ENCODE peak calls at places on chromosomes 13 and 19, in ten cellular contexts. One of them, this sample, is unnamed.

GRCh38 chr13:58341318-58341717 is 709.8 kb downstream of the PCDH17 start:
- DNase-seq in neuronal stem cell: no peak
- DNase-seq in activated CD4-positive, CD25-positive, alpha-beta regulatory T cell: no peak
- DNase-seq in left cardiac atrium: no peak
- DNase-seq in NCI-H2029: no peak
- DNase-seq in non-pigmented ciliary epithelial cell: no peak
- DNase-seq in hepatic stellate cell: no peak
- DNase-seq in cardiac fibroblast: no peak
- DNase-seq in AG04449: no peak
- DNase-seq in GM03348: no peak
- DNase-seq in this sample: no peak

GRCh38 chr13:110150384-110151091 is 156.4 kb downstream of the COL4A1 start:
- DNase-seq in neuronal stem cell: no peak
- DNase-seq in activated CD4-positive, CD25-positive, alpha-beta regulatory T cell: no peak
- DNase-seq in left cardiac atrium: no peak
- DNase-seq in NCI-H2029: no peak
- DNase-seq in non-pigmented ciliary epithelial cell: no peak
- DNase-seq in hepatic stellate cell: no peak
- DNase-seq in cardiac fibroblast: no peak
- DNase-seq in AG04449: no peak
- DNase-seq in GM03348: peak; percentile 74
- DNase-seq in this sample: no peak

GRCh38 chr13:36357692-36358091 is 11.5 kb upstream of the SPART start:
- DNase-seq in neuronal stem cell: no peak
- DNase-seq in activated CD4-positive, CD25-positive, alpha-beta regulatory T cell: no peak
- DNase-seq in left cardiac atrium: peak; percentile 46
- DNase-seq in NCI-H2029: no peak
- DNase-seq in non-pigmented ciliary epithelial cell: no peak
- DNase-seq in hepatic stellate cell: no peak
- DNase-seq in cardiac fibroblast: peak; percentile 69
- DNase-seq in AG04449: no peak
- DNase-seq in GM03348: peak; percentile 51
- DNase-seq in this sample: no peak

GRCh38 chr13:101916758-101917474 is 464.4 kb downstream of the ITGBL1 start:
- DNase-seq in neuronal stem cell: no peak
- DNase-seq in activated CD4-positive, CD25-positive, alpha-beta regulatory T cell: no peak
- DNase-seq in left cardiac atrium: no peak
- DNase-seq in NCI-H2029: no peak
- DNase-seq in non-pigmented ciliary epithelial cell: no peak
- DNase-seq in hepatic stellate cell: no peak
- DNase-seq in cardiac fibroblast: no peak
- DNase-seq in AG04449: no peak
- DNase-seq in GM03348: peak; percentile 11
- DNase-seq in this sample: no peak

GRCh38 chr19:6970478-6970877 is 50.8 kb downstream of the MBD3L2B start:
- DNase-seq in neuronal stem cell: no peak
- DNase-seq in activated CD4-positive, CD25-positive, alpha-beta regulatory T cell: no peak
- DNase-seq in left cardiac atrium: no peak
- DNase-seq in NCI-H2029: no peak
- DNase-seq in non-pigmented ciliary epithelial cell: no peak
- DNase-seq in hepatic stellate cell: no peak
- DNase-seq in cardiac fibroblast: no peak
- DNase-seq in AG04449: no peak
- DNase-seq in GM03348: no peak
- DNase-seq in this sample: no peak

GRCh38 chr13:23609414-23610186 is 39.4 kb downstream of the TNFRSF19 start:
- DNase-seq in neuronal stem cell: no peak
- DNase-seq in activated CD4-positive, CD25-positive, alpha-beta regulatory T cell: no peak
- DNase-seq in left cardiac atrium: no peak
- DNase-seq in NCI-H2029: no peak
- DNase-seq in non-pigmented ciliary epithelial cell: no peak
- DNase-seq in hepatic stellate cell: no peak
- DNase-seq in cardiac fibroblast: peak; percentile 67
- DNase-seq in AG04449: no peak
- DNase-seq in GM03348: peak; percentile 65
- DNase-seq in this sample: no peak

GRCh38 chr13:31797154-31797775 is 57.9 kb downstream of the RXFP2 start:
- DNase-seq in neuronal stem cell: peak; percentile 4
- DNase-seq in activated CD4-positive, CD25-positive, alpha-beta regulatory T cell: no peak
- DNase-seq in left cardiac atrium: no peak
- DNase-seq in NCI-H2029: no peak
- DNase-seq in non-pigmented ciliary epithelial cell: no peak
- DNase-seq in hepatic stellate cell: peak; percentile 37
- DNase-seq in cardiac fibroblast: peak; percentile 71
- DNase-seq in AG04449: no peak
- DNase-seq in GM03348: peak; percentile 72
- DNase-seq in this sample: no peak

GRCh38 chr13:36831291-36831690 is 12.3 kb downstream of the RFXAP start:
- DNase-seq in neuronal stem cell: no peak
- DNase-seq in activated CD4-positive, CD25-positive, alpha-beta regulatory T cell: no peak
- DNase-seq in left cardiac atrium: no peak
- DNase-seq in NCI-H2029: no peak
- DNase-seq in non-pigmented ciliary epithelial cell: no peak
- DNase-seq in hepatic stellate cell: no peak
- DNase-seq in cardiac fibroblast: no peak
- DNase-seq in AG04449: no peak
- DNase-seq in GM03348: no peak
- DNase-seq in this sample: no peak

GRCh38 chr13:95643814-95644598 is 500 bp downstream of the DZIP1 start:
- DNase-seq in neuronal stem cell: no peak
- DNase-seq in activated CD4-positive, CD25-positive, alpha-beta regulatory T cell: no peak
- DNase-seq in left cardiac atrium: peak; percentile 32
- DNase-seq in NCI-H2029: no peak
- DNase-seq in non-pigmented ciliary epithelial cell: no peak
- DNase-seq in hepatic stellate cell: peak; percentile 33
- DNase-seq in cardiac fibroblast: peak; percentile 55
- DNase-seq in AG04449: no peak
- DNase-seq in GM03348: peak; percentile 65
- DNase-seq in this sample: no peak

GRCh38 chr13:37475966-37476365 is 122.6 kb downstream of the POSTN start:
- DNase-seq in neuronal stem cell: no peak
- DNase-seq in activated CD4-positive, CD25-positive, alpha-beta regulatory T cell: no peak
- DNase-seq in left cardiac atrium: no peak
- DNase-seq in NCI-H2029: no peak
- DNase-seq in non-pigmented ciliary epithelial cell: peak; percentile 74
- DNase-seq in hepatic stellate cell: peak; percentile 9
- DNase-seq in cardiac fibroblast: no peak
- DNase-seq in AG04449: no peak
- DNase-seq in GM03348: no peak
- DNase-seq in this sample: no peak

GRCh38 chr19:41265376-41266153 is 1.4 kb downstream of the HNRNPUL1 start:
- DNase-seq in neuronal stem cell: no peak
- DNase-seq in activated CD4-positive, CD25-positive, alpha-beta regulatory T cell: no peak
- DNase-seq in left cardiac atrium: no peak
- DNase-seq in NCI-H2029: no peak
- DNase-seq in non-pigmented ciliary epithelial cell: no peak
- DNase-seq in hepatic stellate cell: peak; percentile 36
- DNase-seq in cardiac fibroblast: peak; percentile 31
- DNase-seq in AG04449: no peak
- DNase-seq in GM03348: peak; percentile 30
- DNase-seq in this sample: no peak

GRCh38 chr19:58054792-58055482 is 4.1 kb upstream of the ZNF135 start:
- DNase-seq in neuronal stem cell: no peak
- DNase-seq in activated CD4-positive, CD25-positive, alpha-beta regulatory T cell: no peak
- DNase-seq in left cardiac atrium: peak; percentile 74
- DNase-seq in NCI-H2029: no peak
- DNase-seq in non-pigmented ciliary epithelial cell: no peak
- DNase-seq in hepatic stellate cell: peak; percentile 50
- DNase-seq in cardiac fibroblast: peak; percentile 19
- DNase-seq in AG04449: no peak
- DNase-seq in GM03348: no peak
- DNase-seq in this sample: no peak

GRCh38 chr13:93889430-93889829 is 590.1 kb downstream of the DCT start:
- DNase-seq in neuronal stem cell: no peak
- DNase-seq in activated CD4-positive, CD25-positive, alpha-beta regulatory T cell: no peak
- DNase-seq in left cardiac atrium: no peak
- DNase-seq in NCI-H2029: no peak
- DNase-seq in non-pigmented ciliary epithelial cell: no peak
- DNase-seq in hepatic stellate cell: no peak
- DNase-seq in cardiac fibroblast: no peak
- DNase-seq in AG04449: no peak
- DNase-seq in GM03348: no peak
- DNase-seq in this sample: no peak

GRCh38 chr13:73835138-73835721 is 299.0 kb downstream of the KLF12 start:
- DNase-seq in neuronal stem cell: peak; percentile 44
- DNase-seq in activated CD4-positive, CD25-positive, alpha-beta regulatory T cell: no peak
- DNase-seq in left cardiac atrium: no peak
- DNase-seq in NCI-H2029: peak; percentile 4
- DNase-seq in non-pigmented ciliary epithelial cell: no peak
- DNase-seq in hepatic stellate cell: peak; percentile 7
- DNase-seq in cardiac fibroblast: peak; percentile 62
- DNase-seq in AG04449: no peak
- DNase-seq in GM03348: peak; percentile 54
- DNase-seq in this sample: no peak

GRCh38 chr13:24173775-24174174 is 13.3 kb downstream of the SPATA13 start:
- DNase-seq in neuronal stem cell: no peak
- DNase-seq in activated CD4-positive, CD25-positive, alpha-beta regulatory T cell: no peak
- DNase-seq in left cardiac atrium: no peak
- DNase-seq in NCI-H2029: no peak
- DNase-seq in non-pigmented ciliary epithelial cell: no peak
- DNase-seq in hepatic stellate cell: no peak
- DNase-seq in cardiac fibroblast: no peak
- DNase-seq in AG04449: no peak
- DNase-seq in GM03348: no peak
- DNase-seq in this sample: no peak

GRCh38 chr19:23098286-23098685 is 18.5 kb upstream of the ZNF730 start:
- DNase-seq in neuronal stem cell: no peak
- DNase-seq in activated CD4-positive, CD25-positive, alpha-beta regulatory T cell: no peak
- DNase-seq in left cardiac atrium: no peak
- DNase-seq in NCI-H2029: no peak
- DNase-seq in non-pigmented ciliary epithelial cell: no peak
- DNase-seq in hepatic stellate cell: no peak
- DNase-seq in cardiac fibroblast: no peak
- DNase-seq in AG04449: no peak
- DNase-seq in GM03348: no peak
- DNase-seq in this sample: no peak

GRCh38 chr19:45668342-45668871 is 386 bp downstream of the GIPR start:
- DNase-seq in neuronal stem cell: no peak
- DNase-seq in activated CD4-positive, CD25-positive, alpha-beta regulatory T cell: no peak
- DNase-seq in left cardiac atrium: no peak
- DNase-seq in NCI-H2029: no peak
- DNase-seq in non-pigmented ciliary epithelial cell: no peak
- DNase-seq in hepatic stellate cell: peak; percentile 38
- DNase-seq in cardiac fibroblast: no peak
- DNase-seq in AG04449: no peak
- DNase-seq in GM03348: no peak
- DNase-seq in this sample: no peak

GRCh38 chr19:48772503-48772953 is 17.2 kb downstream of the FGF21 start:
- DNase-seq in neuronal stem cell: no peak
- DNase-seq in activated CD4-positive, CD25-positive, alpha-beta regulatory T cell: no peak
- DNase-seq in left cardiac atrium: peak; percentile 58
- DNase-seq in NCI-H2029: peak; percentile 61
- DNase-seq in non-pigmented ciliary epithelial cell: no peak
- DNase-seq in hepatic stellate cell: no peak
- DNase-seq in cardiac fibroblast: no peak
- DNase-seq in AG04449: no peak
- DNase-seq in GM03348: no peak
- DNase-seq in this sample: no peak

GRCh38 chr19:46365561-46365960 is 18.7 kb downstream of the PPP5C start:
- DNase-seq in neuronal stem cell: no peak
- DNase-seq in activated CD4-positive, CD25-positive, alpha-beta regulatory T cell: no peak
- DNase-seq in left cardiac atrium: no peak
- DNase-seq in NCI-H2029: no peak
- DNase-seq in non-pigmented ciliary epithelial cell: no peak
- DNase-seq in hepatic stellate cell: no peak
- DNase-seq in cardiac fibroblast: no peak
- DNase-seq in AG04449: no peak
- DNase-seq in GM03348: no peak
- DNase-seq in this sample: no peak

GRCh38 chr13:59024434-59024833 is 1139.3 kb downstream of the DIAPH3 start:
- DNase-seq in neuronal stem cell: no peak
- DNase-seq in activated CD4-positive, CD25-positive, alpha-beta regulatory T cell: no peak
- DNase-seq in left cardiac atrium: no peak
- DNase-seq in NCI-H2029: no peak
- DNase-seq in non-pigmented ciliary epithelial cell: no peak
- DNase-seq in hepatic stellate cell: no peak
- DNase-seq in cardiac fibroblast: no peak
- DNase-seq in AG04449: no peak
- DNase-seq in GM03348: no peak
- DNase-seq in this sample: no peak

GRCh38 chr19:8665468-8666213 is 33.0 kb downstream of the ACTL9 start:
- DNase-seq in neuronal stem cell: no peak
- DNase-seq in activated CD4-positive, CD25-positive, alpha-beta regulatory T cell: no peak
- DNase-seq in left cardiac atrium: no peak
- DNase-seq in NCI-H2029: no peak
- DNase-seq in non-pigmented ciliary epithelial cell: no peak
- DNase-seq in hepatic stellate cell: no peak
- DNase-seq in cardiac fibroblast: no peak
- DNase-seq in AG04449: no peak
- DNase-seq in GM03348: no peak
- DNase-seq in this sample: no peak

GRCh38 chr13:94344126-94344863 is 135.2 kb downstream of the DCT start:
- DNase-seq in neuronal stem cell: no peak
- DNase-seq in activated CD4-positive, CD25-positive, alpha-beta regulatory T cell: no peak
- DNase-seq in left cardiac atrium: no peak
- DNase-seq in NCI-H2029: no peak
- DNase-seq in non-pigmented ciliary epithelial cell: no peak
- DNase-seq in hepatic stellate cell: no peak
- DNase-seq in cardiac fibroblast: peak; percentile 24
- DNase-seq in AG04449: no peak
- DNase-seq in GM03348: no peak
- DNase-seq in this sample: no peak

GRCh38 chr19:17109962-17110598 is 34.5 kb downstream of the MYO9B start:
- DNase-seq in neuronal stem cell: no peak
- DNase-seq in activated CD4-positive, CD25-positive, alpha-beta regulatory T cell: no peak
- DNase-seq in left cardiac atrium: peak; percentile 51
- DNase-seq in NCI-H2029: no peak
- DNase-seq in non-pigmented ciliary epithelial cell: no peak
- DNase-seq in hepatic stellate cell: no peak
- DNase-seq in cardiac fibroblast: no peak
- DNase-seq in AG04449: no peak
- DNase-seq in GM03348: no peak
- DNase-seq in this sample: no peak

GRCh38 chr13:40637644-40638043 is 28.8 kb downstream of the FOXO1 start:
- DNase-seq in neuronal stem cell: no peak
- DNase-seq in activated CD4-positive, CD25-positive, alpha-beta regulatory T cell: no peak
- DNase-seq in left cardiac atrium: no peak
- DNase-seq in NCI-H2029: no peak
- DNase-seq in non-pigmented ciliary epithelial cell: no peak
- DNase-seq in hepatic stellate cell: peak; percentile 6
- DNase-seq in cardiac fibroblast: no peak
- DNase-seq in AG04449: no peak
- DNase-seq in GM03348: no peak
- DNase-seq in this sample: no peak

GRCh38 chr13:47932953-47933687 is 68.0 kb downstream of the SUCLA2 start:
- DNase-seq in neuronal stem cell: peak; percentile 9
- DNase-seq in activated CD4-positive, CD25-positive, alpha-beta regulatory T cell: no peak
- DNase-seq in left cardiac atrium: no peak
- DNase-seq in NCI-H2029: no peak
- DNase-seq in non-pigmented ciliary epithelial cell: no peak
- DNase-seq in hepatic stellate cell: no peak
- DNase-seq in cardiac fibroblast: no peak
- DNase-seq in AG04449: no peak
- DNase-seq in GM03348: no peak
- DNase-seq in this sample: no peak

GRCh38 chr19:33400856-33401682 is 27.6 kb downstream of the CEBPG start:
- DNase-seq in neuronal stem cell: no peak
- DNase-seq in activated CD4-positive, CD25-positive, alpha-beta regulatory T cell: no peak
- DNase-seq in left cardiac atrium: peak; percentile 20
- DNase-seq in NCI-H2029: no peak
- DNase-seq in non-pigmented ciliary epithelial cell: no peak
- DNase-seq in hepatic stellate cell: no peak
- DNase-seq in cardiac fibroblast: no peak
- DNase-seq in AG04449: no peak
- DNase-seq in GM03348: no peak
- DNase-seq in this sample: no peak

This sample was measured in stimulated activated CD4-positive, alpha-beta T cell treated with anti-CD3 and anti-CD28 coated beads, TNF-alpha, amount 100 ng/mL, for 48 hours.